ENCODE peak calls at places on chromosome 3, in five cellular contexts. B, N, J, Z and S are unnamed samples.
A peak's percentile ranks its signal among the peaks of the same experiment; 100 is the strongest.

GRCh38 chr3:58577269-58577821 is at the start of gene FAM107A:
- DNase-seq in B (no peak), N (peak; percentile 80), J (peak; percentile 55), Z (no peak), S (peak; percentile 85)

GRCh38 chr3:45864760-45865567 is 21.4 kb upstream of the CCR9 start:
- DNase-seq in B (peak; percentile 46), N (no peak), J (no peak), Z (no peak), S (no peak)

GRCh38 chr3:160374472-160374871 is 24.6 kb downstream of the IFT80 start:
- DNase-seq in B (no peak), N (no peak), J (no peak), Z (no peak), S (no peak)

GRCh38 chr3:82938821-82939328 is 1177.4 kb upstream of the GBE1 start:
- DNase-seq in B (no peak), N (no peak), J (no peak), Z (peak; percentile 2), S (no peak)

GRCh38 chr3:196012941-196013471 is 68.9 kb downstream of the TFRC start:
- DNase-seq in B (no peak), N (no peak), J (no peak), Z (no peak), S (no peak)

GRCh38 chr3:182717216-182717615 is 76.1 kb upstream of the ATP11B start:
- DNase-seq in B (no peak), N (no peak), J (peak; percentile 52), Z (no peak), S (no peak)

GRCh38 chr3:197186887-197187588 is 111.4 kb downstream of the DLG1 start:
- DNase-seq in B (no peak), N (peak; percentile 75), J (peak; percentile 91), Z (no peak), S (peak; percentile 80)

GRCh38 chr3:99702953-99703352 is 64.6 kb downstream of the COL8A1 start:
- DNase-seq in B (no peak), N (no peak), J (no peak), Z (no peak), S (no peak)

GRCh38 chr3:141305436-141305835 is 62.9 kb upstream of the ZBTB38 start:
- DNase-seq in B (no peak), N (peak; percentile 70), J (no peak), Z (no peak), S (peak; percentile 80)

GRCh38 chr3:129233538-129233937 is 15.9 kb upstream of the COPG1 start:
- DNase-seq in B (no peak), N (no peak), J (no peak), Z (no peak), S (no peak)

GRCh38 chr3:59857589-59858346 is 807.9 kb upstream of the CFAP20DC start:
- DNase-seq in B (peak; percentile 86), N (peak; percentile 87), J (peak; percentile 86), Z (peak; percentile 55), S (peak; percentile 87)

GRCh38 chr3:50604628-50605588 is 6.7 kb downstream of the CISH start:
- DNase-seq in B (peak; percentile 62), N (no peak), J (peak; percentile 94), Z (no peak), S (no peak)